ENCODE peak calls at places on chromosomes 13 and 19, in seven cellular contexts. A is GM23338, Z is A549, W is body of pancreas, R is PC-3, C is aorta, G is psoas muscle. O is an unnamed sample. For H3K4me1, the result is how much of the 10 kb centered on the place peaks cover.

GRCh38 chr13:42626461-42626860 is 52.5 kb downstream of the TNFSF11 start:
- DNase-seq in R (no peak), A (no peak), Z (no peak), G (no peak), W (no peak), C (no peak), O (no peak)

GRCh38 chr13:47175172-47175806 is 278.4 kb upstream of the HTR2A start:
- DNase-seq in R (peak), C (no peak), Z (no peak), A (no peak), W (no peak), G (no peak), O (no peak)

GRCh38 chr19:41112728-41113290 is 1.4 kb upstream of the CYP2F1 start:
- DNase-seq in Z (no peak), W (no peak), A (no peak), C (no peak), R (no peak), G (no peak), O (no peak)

GRCh38 chr19:41226053-41226873 is 7.2 kb downstream of the AXL start:
- DNase-seq in W (peak), G (peak), Z (peak), A (peak), R (peak), C (peak), O (peak)

GRCh38 chr19:43430142-43430710 is 15.5 kb downstream of the TEX101 start:
- DNase-seq in A (peak), R (no peak), C (no peak), Z (no peak), W (no peak), G (no peak), O (no peak)

GRCh38 chr13:46948338-46948737 is 51.5 kb upstream of the HTR2A start:
- DNase-seq in W (no peak), R (peak), A (no peak), Z (no peak), C (no peak), G (no peak), O (no peak)

GRCh38 chr13:74136089-74136658 is 2.0 kb upstream of the KLF12 start:
- DNase-seq in G (peak), W (no peak), R (peak), Z (peak), C (peak), A (peak), O (peak)

GRCh38 chr19:4911314-4911713 is 2.0 kb downstream of the UHRF1 start:
- DNase-seq in C (no peak), W (no peak), Z (no peak), R (peak), G (no peak), A (no peak), O (no peak)

GRCh38 chr13:63408227-63409202 is 1992.9 kb upstream of the PCDH20 start:
- DNase-seq in W (no peak), R (no peak), Z (no peak), C (no peak), G (no peak), A (peak), O (no peak)

GRCh38 chr13:78593652-78594494 is 9.5 kb downstream of the POU4F1 start:
- DNase-seq in G (no peak), W (no peak), C (no peak), A (peak), R (no peak), Z (no peak), O (no peak)

GRCh38 chr19:16373989-16374388 is 49.4 kb downstream of the KLF2 start:
- DNase-seq in A (no peak), G (no peak), C (peak), W (no peak), R (no peak), Z (no peak), O (no peak)

GRCh38 chr19:16374436-16374835 is 49.8 kb downstream of the KLF2 start:
- DNase-seq in W (no peak), Z (no peak), A (no peak), R (no peak), C (peak), G (no peak), O (no peak)

GRCh38 chr19:16373079-16373478 is 48.5 kb downstream of the KLF2 start:
- DNase-seq in W (no peak), G (no peak), Z (no peak), R (no peak), C (no peak), A (no peak), O (no peak)

GRCh38 chr19:16372065-16372915 is 47.7 kb downstream of the KLF2 start:
- DNase-seq in C (no peak), W (no peak), R (no peak), A (no peak), Z (no peak), G (no peak), O (no peak)

GRCh38 chr19:16373539-16373938 is 48.9 kb downstream of the KLF2 start:
- DNase-seq in R (no peak), W (no peak), C (peak), A (no peak), Z (no peak), G (peak), O (no peak)
- H3K4me1 ChIP-seq in R (under half), W (under half), C (under half), A (under half), Z (under half), G (under half), O (under half)

DNA sequence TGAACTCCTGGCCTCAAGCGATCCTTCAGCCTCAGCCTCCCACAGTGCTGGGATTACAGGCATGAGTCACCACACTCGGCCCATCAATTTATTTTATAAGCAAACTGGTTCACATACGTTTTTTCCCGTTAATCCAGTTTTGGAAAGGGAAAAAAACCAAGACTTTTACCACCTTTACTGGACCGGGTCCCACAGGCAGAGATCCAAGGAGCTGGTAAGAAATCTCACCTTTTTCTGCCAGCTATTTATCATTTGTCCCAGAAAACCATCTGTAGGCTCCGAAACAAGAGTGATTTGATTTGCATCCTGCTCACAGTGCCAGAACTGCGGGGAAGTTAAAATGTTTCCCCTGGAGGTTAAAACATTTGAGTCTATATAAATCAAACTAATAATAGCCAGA is 6.3 kb upstream of the FUT2 start:
- DNase-seq in A (no peak), R (peak), Z (no peak), W (no peak), C (no peak), G (no peak), O (peak)
- H3K4me1 ChIP-seq in A (under half), R (under half), Z (under half), W (under half), C (under half), G (under half), O (under half)

GRCh38 chr19:13103585-13103923 is 896 bp upstream of the LYL1 start:
- DNase-seq in C (no peak), R (no peak), G (no peak), W (no peak), Z (no peak), A (no peak), O (no peak)

GRCh38 chr19:13103961-13104847 is 1.5 kb upstream of the LYL1 start:
- DNase-seq in C (peak), G (peak), W (no peak), A (peak), Z (no peak), R (peak), O (no peak)

GRCh38 chr19:13102416-13102665 is 317 bp downstream of the LYL1 start:
- DNase-seq in C (peak), R (no peak), Z (no peak), A (no peak), W (no peak), G (no peak), O (no peak)

GRCh38 chr19:13102666-13103584 is at the start of gene LYL1:
- DNase-seq in Z (peak), W (no peak), C (peak), G (peak), A (peak), R (no peak), O (no peak)

DNA sequence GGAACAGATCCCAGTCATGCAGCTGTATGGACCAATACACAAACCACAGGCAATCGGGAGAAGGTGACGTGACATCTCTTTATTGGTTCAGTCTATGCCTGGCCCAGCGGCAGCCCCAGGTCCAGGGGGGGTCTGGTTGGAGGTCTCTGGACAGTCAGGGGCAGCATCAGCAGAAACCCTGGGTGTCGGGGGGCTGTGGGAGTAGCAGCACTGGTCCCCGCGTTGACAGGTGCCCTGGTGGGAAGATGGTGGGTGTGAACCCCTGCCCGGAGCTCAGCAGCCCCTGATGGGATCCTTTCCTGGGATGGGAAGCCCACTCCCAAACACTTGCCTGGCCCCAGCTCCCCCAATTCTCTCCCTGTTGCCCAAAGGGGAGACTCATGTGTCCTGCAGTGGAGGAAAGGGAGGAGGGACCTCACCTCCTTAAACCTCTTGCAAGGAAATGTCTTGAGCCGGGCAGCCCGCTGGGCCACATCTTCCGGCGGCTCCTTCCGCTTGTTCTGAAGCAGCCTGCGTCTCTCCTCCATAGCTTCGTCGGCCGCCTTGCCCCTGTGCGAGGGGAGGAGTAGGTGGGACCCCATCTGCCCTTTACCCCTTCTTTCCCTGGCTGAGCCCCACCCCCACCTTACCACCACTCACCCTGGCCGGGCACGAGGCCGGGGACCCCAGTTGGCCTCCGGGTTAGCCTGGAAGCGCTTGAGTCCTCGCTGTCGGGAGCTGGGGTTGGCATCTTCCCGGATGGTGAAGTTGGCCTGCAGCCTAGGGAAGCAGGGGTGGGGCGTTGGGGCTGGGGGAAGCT is 2.4 kb upstream of the LYL1 start:
- DNase-seq in C (no peak), G (no peak), A (no peak), R (no peak), Z (no peak), W (no peak), O (no peak)
- H3K4me1 ChIP-seq in C (under half), G (under half), A (under half), R (under half), Z (under half), W (under half), O (under half)

DNA sequence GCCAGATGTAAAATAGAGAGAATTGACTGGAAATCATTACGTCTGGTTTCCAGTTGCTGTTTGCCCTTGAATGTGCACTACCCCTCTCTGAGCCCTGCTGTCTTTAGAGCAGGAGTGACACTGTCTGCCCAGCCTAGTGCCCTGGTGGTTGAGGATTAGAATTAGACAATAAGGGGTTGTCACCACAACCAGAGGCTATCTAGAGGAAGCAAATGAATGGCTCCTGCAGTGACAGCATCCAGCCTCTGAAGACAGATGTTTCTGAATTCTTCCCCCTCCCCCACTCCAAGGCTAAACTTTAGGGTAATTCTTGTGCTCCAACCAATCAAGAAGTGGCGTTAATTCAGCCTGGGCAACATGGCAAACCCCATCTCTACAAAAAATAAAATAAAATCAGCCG is 2.0 kb downstream of the RAB8A start:
- DNase-seq in G (no peak), A (no peak), W (no peak), C (no peak), Z (no peak), R (no peak), O (no peak)
- H3K4me1 ChIP-seq in G (under half), A (under half), W (under half), C (under half), Z (under half), R (under half), O (under half)

DNA sequence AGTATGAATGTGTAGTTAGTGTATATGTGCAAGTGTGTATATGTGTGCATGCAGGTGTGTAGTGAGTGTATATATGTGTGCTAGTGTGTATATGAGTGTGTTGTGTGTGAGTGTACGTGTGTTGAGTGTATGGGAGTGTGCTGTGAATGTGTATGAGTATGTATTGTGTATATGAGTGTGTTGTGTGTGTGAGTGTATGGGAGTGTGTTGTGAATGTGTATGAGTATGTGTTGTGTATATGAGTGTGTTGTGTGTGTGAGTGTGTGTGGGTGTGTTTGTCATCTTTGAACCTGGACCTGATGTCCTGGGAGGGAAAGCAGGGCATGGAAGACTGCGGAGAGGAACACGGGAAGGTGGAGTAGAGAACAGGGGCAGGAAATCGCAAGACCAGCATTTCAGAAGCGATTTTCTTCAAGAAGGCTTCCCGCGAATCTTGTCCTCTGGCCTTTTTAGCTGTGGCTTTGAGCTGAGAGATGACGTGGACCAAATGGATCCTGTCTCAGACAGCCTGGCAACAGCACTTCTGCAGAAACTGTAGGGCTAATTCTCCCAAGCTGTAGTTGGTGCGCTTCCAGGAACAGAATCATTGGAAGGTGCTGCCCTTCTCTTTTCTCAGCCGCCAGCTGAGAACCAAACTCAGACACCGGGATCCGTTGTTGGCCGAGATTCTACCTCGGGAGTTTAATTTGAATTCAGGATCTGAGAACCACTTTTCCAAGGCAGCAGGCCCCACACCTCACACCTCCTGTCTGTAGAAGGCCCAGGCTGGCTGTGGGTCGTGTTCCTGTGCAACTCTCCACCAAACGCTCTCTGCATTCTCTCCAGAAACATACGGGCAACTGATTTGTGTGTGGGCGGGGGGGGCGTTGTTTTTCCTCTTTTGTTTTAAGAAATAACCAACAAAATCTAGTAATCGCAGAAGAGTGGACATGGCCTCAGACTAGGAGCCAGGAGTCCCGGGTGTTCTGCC is 94.7 kb upstream of the RAP2A start:
- DNase-seq in Z (peak), C (peak), W (no peak), R (no peak), G (peak), A (no peak), O (no peak)
- H3K4me1 ChIP-seq in Z (under half), C (under half), W (under half), R (under half), G (under half), A (under half), O (under half)

DNA sequence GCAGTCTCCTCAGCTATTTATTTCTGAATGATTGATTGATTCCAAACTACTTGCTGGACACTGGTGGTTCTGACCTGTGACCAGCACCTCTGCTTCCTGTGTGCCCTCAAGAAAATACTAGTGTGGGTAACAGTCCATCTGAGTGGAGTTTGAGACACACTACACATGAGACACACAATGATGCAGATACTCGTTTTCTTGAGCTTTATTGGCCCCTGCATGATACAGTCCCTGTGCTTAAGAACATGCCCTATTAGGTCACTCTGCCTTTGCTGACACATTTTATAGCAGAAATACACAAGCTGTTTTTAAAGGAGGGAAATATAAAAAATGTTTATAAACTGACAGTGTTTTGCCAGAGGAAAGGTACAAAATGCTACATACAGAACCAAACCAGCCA is 126.9 kb downstream of the STK24 start:
- DNase-seq in G (no peak), W (no peak), C (no peak), R (no peak), Z (no peak), A (no peak), O (no peak)
- H3K4me1 ChIP-seq in G (under half), W (under half), C (under half), R (under half), Z (under half), A (under half), O (under half)

GRCh38 chr19:38708413-38709024 is 35.8 kb downstream of the CAPN12 start:
- DNase-seq in W (no peak), A (no peak), C (no peak), G (no peak), Z (no peak), R (no peak), O (no peak)
- H3K4me1 ChIP-seq in W (half or more), A (under half), C (under half), G (half or more), Z (half or more), R (under half), O (under half)

GRCh38 chr19:47100290-47100689 is 13.3 kb downstream of the ZC3H4 start:
- DNase-seq in C (no peak), W (no peak), G (no peak), R (no peak), A (no peak), Z (peak), O (no peak)

GRCh38 chr19:47096721-47097120 is 16.9 kb downstream of the ZC3H4 start:
- DNase-seq in G (no peak), R (no peak), Z (no peak), W (peak), A (no peak), C (no peak), O (peak)

GRCh38 chr19:47098608-47099007 is 15.0 kb downstream of the ZC3H4 start:
- DNase-seq in R (no peak), C (no peak), Z (no peak), G (no peak), A (no peak), W (no peak), O (no peak)

GRCh38 chr19:47097396-47098217 is 16.0 kb downstream of the ZC3H4 start:
- DNase-seq in Z (no peak), C (peak), R (no peak), A (no peak), W (no peak), G (peak), O (no peak)

DNA sequence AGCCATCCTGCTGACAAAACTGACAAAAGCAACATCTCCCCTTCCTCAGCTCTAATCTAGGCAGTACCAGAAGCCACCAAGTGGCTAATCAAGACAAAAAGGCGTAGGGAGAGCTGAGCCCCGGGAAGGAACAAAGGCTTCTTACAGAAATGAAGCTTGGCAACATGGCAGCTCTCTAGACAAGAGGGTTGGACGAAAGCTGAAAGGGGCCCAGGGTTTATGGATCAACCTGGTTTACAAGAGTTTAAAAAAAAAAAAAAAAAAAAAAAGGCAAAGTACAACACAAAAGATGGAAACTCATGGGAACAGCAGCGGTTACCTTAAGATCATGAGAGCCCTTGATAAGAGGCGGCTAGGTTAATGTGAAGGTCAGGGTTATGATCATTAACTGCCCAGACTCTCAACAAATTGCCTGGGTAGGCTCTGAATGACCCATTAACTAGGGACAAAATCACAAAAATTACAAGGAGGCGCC is 14.0 kb downstream of the ZC3H4 start:
- DNase-seq in W (no peak), Z (no peak), R (no peak), C (no peak), G (no peak), A (no peak), O (no peak)
- H3K4me1 ChIP-seq in W (half or more), Z (under half), R (under half), C (under half), G (half or more), A (under half), O (under half)

DNA sequence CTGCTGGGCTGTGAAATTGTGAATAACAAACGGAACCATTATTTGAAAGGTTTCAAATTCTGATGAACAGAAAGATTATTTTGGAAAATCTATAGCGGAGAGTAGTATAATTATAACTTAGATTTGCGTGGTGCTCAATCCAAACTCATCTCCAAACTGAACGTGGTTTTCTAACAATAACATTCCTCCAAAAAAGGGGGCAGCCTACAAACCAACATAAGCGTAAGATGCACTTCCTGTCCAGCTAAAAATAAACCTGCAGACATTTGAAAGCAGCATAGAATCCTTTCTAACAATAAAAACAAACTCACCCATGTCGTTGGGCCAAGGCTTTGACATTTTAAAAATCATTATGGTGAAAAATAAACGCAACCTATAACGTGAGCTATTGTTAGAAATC is 178.4 kb downstream of the COL4A1 start:
- DNase-seq in R (no peak), A (no peak), Z (no peak), W (no peak), G (no peak), C (no peak), O (no peak)
- H3K4me1 ChIP-seq in R (under half), A (under half), Z (under half), W (under half), G (under half), C (under half), O (under half)